ENCODE peak calls at places on chromosomes 3 and 15, in nine cellular contexts. H is activated CD4-positive, alpha-beta T cell treated with anti-CD3 and anti-CD28 coated beads, Interleukin-2, amount 50 U/mL, for 1 hour; F is stimulated activated CD4-positive, alpha-beta T cell treated with anti-CD3 and anti-CD28 coated beads, Interleukin-1b, Interleukin-23, amount 100 ng/mL, for 24 hours; R is AG09319; Y is AG04449; V is psoas muscle; M is PC-3; E is NCI-H345; K is occipital lobe. A is an unnamed sample.

GRCh38 chr3:193996205-193996604 is 139.7 kb upstream of the HES1 start:
- DNase-seq in H (no peak), F (no peak), R (no peak), Y (no peak), V (no peak), M (no peak), E (no peak), K (no peak), A (no peak)

GRCh38 chr15:90664650-90665287 is 52.4 kb upstream of the BLM start:
- DNase-seq in H (no peak), F (no peak), R (no peak), Y (no peak), V (peak), M (no peak), E (no peak), K (no peak), A (peak)

GRCh38 chr3:26627080-26627479 is 4.5 kb downstream of the LRRC3B start:
- DNase-seq in H (no peak), F (no peak), R (no peak), Y (no peak), V (no peak), M (no peak), E (no peak), K (no peak), A (no peak)

GRCh38 chr3:18232317-18232716 is 192.8 kb downstream of the SATB1 start:
- DNase-seq in H (no peak), F (no peak), R (no peak), Y (no peak), V (no peak), M (no peak), E (no peak), K (no peak), A (no peak)

GRCh38 chr3:74559301-74559700 is 55.2 kb downstream of the CNTN3 start:
- DNase-seq in H (no peak), F (no peak), R (no peak), Y (no peak), V (no peak), M (no peak), E (peak), K (no peak), A (no peak)

GRCh38 chr15:34733621-34734020 is 21.2 kb downstream of the GJD2 start:
- DNase-seq in H (no peak), F (no peak), R (no peak), Y (no peak), V (no peak), M (no peak), E (no peak), K (no peak), A (no peak)

GRCh38 chr15:25694823-25695312 is 168.3 kb downstream of the ATP10A start:
- DNase-seq in H (no peak), F (no peak), R (no peak), Y (no peak), V (no peak), M (no peak), E (no peak), K (no peak), A (no peak)

GRCh38 chr15:95365615-95366107 is 964.8 kb upstream of the NR2F2 start:
- DNase-seq in H (no peak), F (no peak), R (no peak), Y (no peak), V (no peak), M (no peak), E (no peak), K (no peak), A (no peak)

GRCh38 chr15:74937226-74937601 is 659 bp downstream of the COX5A start:
- DNase-seq in H (no peak), F (no peak), R (no peak), Y (no peak), V (no peak), M (no peak), E (no peak), K (no peak), A (no peak)

GRCh38 chr3:115975353-115975752 is 352.0 kb downstream of the GAP43 start:
- DNase-seq in H (no peak), F (no peak), R (no peak), Y (peak), V (no peak), M (peak), E (peak), K (no peak), A (no peak)

GRCh38 chr15:85649372-85649771 is 145.4 kb downstream of the KLHL25 start:
- DNase-seq in H (no peak), F (no peak), R (no peak), Y (no peak), V (no peak), M (no peak), E (no peak), K (no peak), A (peak)

GRCh38 chr15:27046891-27047290 is 75.9 kb downstream of the GABRG3 start:
- DNase-seq in H (no peak), F (no peak), R (no peak), Y (no peak), V (no peak), M (no peak), E (no peak), K (no peak), A (no peak)

GRCh38 chr3:37709946-37710345 is 151.7 kb upstream of the CTDSPL start:
- DNase-seq in H (no peak), F (no peak), R (no peak), Y (no peak), V (no peak), M (no peak), E (no peak), K (no peak), A (no peak)

GRCh38 chr15:73081321-73081958 is 29.2 kb downstream of the NEO1 start:
- DNase-seq in H (no peak), F (no peak), R (peak), Y (no peak), V (no peak), M (peak), E (peak), K (no peak), A (no peak)

GRCh38 chr3:50068134-50068533 is 20.6 kb upstream of the RBM5 start:
- DNase-seq in H (no peak), F (no peak), R (no peak), Y (peak), V (no peak), M (no peak), E (no peak), K (no peak), A (no peak)

GRCh38 chr15:99423186-99424130 is 142.3 kb upstream of the MEF2A start:
- DNase-seq in H (no peak), F (no peak), R (no peak), Y (no peak), V (no peak), M (no peak), E (no peak), K (no peak), A (no peak)

GRCh38 chr3:42717311-42717710 is 14.7 kb upstream of the HHATL start:
- DNase-seq in H (no peak), F (no peak), R (no peak), Y (no peak), V (no peak), M (no peak), E (no peak), K (no peak), A (no peak)

GRCh38 chr15:80512729-80513670 is 108.8 kb downstream of the ARNT2 start:
- DNase-seq in H (no peak), F (no peak), R (no peak), Y (no peak), V (no peak), M (peak), E (peak), K (no peak), A (peak)

GRCh38 chr15:99709243-99709986 is 23.8 kb downstream of the LYSMD4 start:
- DNase-seq in H (no peak), F (no peak), R (no peak), Y (no peak), V (no peak), M (no peak), E (no peak), K (no peak), A (no peak)

GRCh38 chr3:40237892-40238571 is 71.5 kb upstream of the EIF1B start:
- DNase-seq in H (no peak), F (no peak), R (no peak), Y (no peak), V (no peak), M (peak), E (no peak), K (no peak), A (no peak)

A was measured in MG63.